ENCODE peak calls at places on chromosomes 13 and 19, in nine cellular contexts. C, B, U, X, O, A, L, S and K are unnamed samples.

GRCh38 chr19:2015611-2015950 is at the start of gene BTBD2:
- DNase-seq in L (peak), X (no peak), C (peak), B (no peak), S (peak), A (peak), O (peak), U (no peak), K (no peak)

GRCh38 chr19:38691938-38692457 is 44.5 kb downstream of the ACTN4 start:
- DNase-seq in B (peak), O (peak), X (no peak), L (no peak), U (no peak), S (no peak), C (no peak), A (no peak), K (peak)

GRCh38 chr13:41291246-41291645 is 19.8 kb upstream of the NAA16 start:
- DNase-seq in O (no peak), L (no peak), U (no peak), X (no peak), C (no peak), A (no peak), S (no peak), B (no peak), K (no peak)

GRCh38 chr19:29942404-29943261 is 594 bp downstream of the URI1 start:
- DNase-seq in S (peak), O (peak), L (peak), U (peak), B (peak), A (peak), C (peak), X (peak), K (no peak)

GRCh38 chr13:93225610-93226009 is 997 bp upstream of the GPC6 start:
- DNase-seq in A (no peak), O (no peak), L (no peak), B (no peak), C (no peak), X (no peak), U (no peak), S (no peak), K (no peak)

GRCh38 chr19:32748497-32748896 is 28.9 kb downstream of the TDRD12 start:
- DNase-seq in B (no peak), C (no peak), A (no peak), O (no peak), U (no peak), S (no peak), L (no peak), X (peak), K (no peak)

GRCh38 chr13:102233566-102234208 is 168.2 kb downstream of the FGF14 start:
- DNase-seq in O (no peak), A (no peak), L (no peak), X (no peak), C (no peak), U (no peak), S (no peak), B (no peak), K (no peak)

GRCh38 chr13:36212789-36213188 is 1.6 kb downstream of the SOHLH2 start:
- DNase-seq in X (no peak), O (no peak), L (no peak), U (no peak), S (no peak), C (no peak), B (no peak), A (no peak), K (no peak)

GRCh38 chr19:6248341-6248740 is 31.4 kb downstream of the MLLT1 start:
- DNase-seq in A (no peak), X (no peak), U (no peak), L (no peak), B (no peak), S (no peak), C (no peak), O (no peak), K (no peak)

GRCh38 chr13:25971499-25972145 is 80.2 kb downstream of the SHISA2 start:
- DNase-seq in X (no peak), O (no peak), U (no peak), S (peak), L (peak), A (no peak), B (no peak), C (no peak), K (no peak)